ENCODE peak calls at places on chromosome 2, in ten cellular contexts. P is endothelial cell, F is WTC11, I is kidney epithelial cell, L is foreskin fibroblast, G is prostate gland, T is sigmoid colon, E is cardiac muscle cell, H is lower leg skin, C is thyroid gland. Y is an unnamed sample.

GRCh38 chr2:85248741-85249524 is 78.9 kb downstream of the TGOLN2 start:
- DNase-seq in F (no peak), T (no peak), L (peak), H (no peak), C (no peak), E (no peak), I (peak), G (peak), P (no peak), Y (no peak)

GRCh38 chr2:237882510-237883481 is 23.4 kb downstream of the RAMP1 start:
- DNase-seq in L (no peak), F (no peak), G (no peak), C (no peak), I (no peak), E (no peak), H (no peak), T (peak), P (no peak), Y (no peak)

GRCh38 chr2:3536682-3537632 is 17.6 kb upstream of the ADI1 start:
- DNase-seq in P (peak), L (peak), H (no peak), E (no peak), C (no peak), G (no peak), F (peak), T (peak), I (no peak), Y (peak)

GRCh38 chr2:203859030-203859854 is 8.3 kb upstream of the CTLA4 start:
- DNase-seq in I (no peak), E (no peak), G (no peak), C (no peak), P (no peak), T (no peak), L (no peak), H (no peak), F (no peak), Y (no peak)

GRCh38 chr2:763766-764525 is 86.7 kb upstream of the TMEM18 start:
- DNase-seq in T (no peak), P (no peak), G (no peak), H (no peak), C (peak), E (no peak), L (peak), I (no peak), F (no peak), Y (no peak)

GRCh38 chr2:766255-766654 is 89.0 kb upstream of the TMEM18 start:
- DNase-seq in C (no peak), T (no peak), L (no peak), E (no peak), F (no peak), H (no peak), P (no peak), I (no peak), G (no peak), Y (no peak)

GRCh38 chr2:34736482-34736881 is 1137.4 kb upstream of the FAM98A start:
- DNase-seq in I (no peak), C (no peak), T (no peak), F (no peak), H (no peak), G (no peak), E (peak), P (no peak), L (no peak), Y (no peak)

GRCh38 chr2:33058716-33059451 is 112.1 kb downstream of the LTBP1 start:
- DNase-seq in P (no peak), H (no peak), L (no peak), E (no peak), I (no peak), G (no peak), C (no peak), F (no peak), T (no peak), Y (no peak)

GRCh38 chr2:76679025-76679396 is 843.2 kb downstream of the LRRTM4 start:
- DNase-seq in G (no peak), F (no peak), C (no peak), P (no peak), T (no peak), E (no peak), I (no peak), L (no peak), H (no peak), Y (no peak)

GRCh38 chr2:12506846-12507245 is 209.9 kb upstream of the TRIB2 start:
- DNase-seq in P (no peak), H (no peak), F (no peak), G (no peak), L (peak), C (no peak), I (peak), T (no peak), E (no peak), Y (no peak)

GRCh38 chr2:1605102-1605501 is 139.2 kb downstream of the PXDN start:
- DNase-seq in I (no peak), E (no peak), G (no peak), C (no peak), L (no peak), T (peak), F (no peak), P (no peak), H (peak), Y (no peak)

GRCh38 chr2:127811397-127811860 is 458 bp upstream of the WDR33 start:
- DNase-seq in T (no peak), E (no peak), I (no peak), F (no peak), C (no peak), H (no peak), P (no peak), L (no peak), G (no peak), Y (no peak)

GRCh38 chr2:127811922-127812321 is 951 bp upstream of the WDR33 start:
- DNase-seq in L (no peak), C (no peak), I (no peak), P (no peak), F (no peak), E (no peak), H (no peak), T (no peak), G (no peak), Y (no peak)

GRCh38 chr2:127810156-127810636 is 775 bp downstream of the WDR33 start:
- DNase-seq in T (no peak), H (peak), P (no peak), G (peak), F (peak), C (peak), L (peak), E (peak), I (no peak), Y (peak)

GRCh38 chr2:127807678-127808353 is 3.2 kb downstream of the WDR33 start:
- DNase-seq in I (no peak), H (peak), G (no peak), F (no peak), L (no peak), T (no peak), C (no peak), E (no peak), P (no peak), Y (no peak)

DNA sequence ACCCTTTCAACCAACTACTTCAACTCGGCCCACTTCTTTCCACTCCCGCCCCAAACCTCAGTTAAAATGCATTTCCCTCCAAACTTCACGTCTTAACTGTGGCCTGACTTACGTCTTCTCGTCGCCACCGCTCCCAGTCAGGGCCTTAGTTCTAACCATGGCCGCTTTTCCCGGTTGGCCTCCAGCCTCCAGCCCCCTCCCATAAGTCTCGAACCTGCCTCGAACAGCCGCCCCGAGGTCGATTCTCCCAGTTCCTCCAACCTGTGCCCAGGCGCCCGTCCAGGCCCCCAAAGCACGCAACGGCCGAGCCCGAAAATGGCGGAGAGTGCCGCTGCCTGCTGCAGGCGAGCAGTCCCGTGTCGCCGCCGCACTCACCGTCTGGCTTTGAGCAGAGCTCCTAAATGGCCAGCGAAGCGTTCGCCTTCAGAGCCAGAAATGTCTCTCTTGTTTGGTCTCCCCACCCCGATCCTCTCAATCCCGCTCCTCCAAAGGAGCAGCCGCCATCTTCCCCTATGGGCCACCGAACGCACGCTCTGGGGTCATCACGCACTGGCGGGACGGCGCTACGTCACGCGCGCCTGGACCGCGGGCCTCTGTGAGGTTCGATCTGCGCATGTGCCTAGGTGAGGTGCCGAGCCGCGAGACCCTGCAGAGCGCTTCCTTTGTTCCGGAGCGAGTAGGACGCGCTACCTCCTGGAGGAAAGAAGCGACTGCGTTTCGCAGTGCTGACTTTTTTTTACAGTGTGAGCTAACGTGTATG is at the start of gene WDR33:
- DNase-seq in F (peak), I (peak), G (peak), H (peak), C (peak), T (peak), L (peak), P (peak), E (peak), Y (peak)
- TF ChIP-seq CTCF in F (no peak), I (peak), G (no peak), H (no peak), C (peak), T (peak), L (peak), P (no peak), E (no peak), Y (no peak)

GRCh38 chr2:62412347-62412742 is 93.7 kb downstream of the TMEM17 start:
- DNase-seq in H (no peak), T (no peak), P (no peak), G (no peak), E (no peak), L (no peak), I (no peak), C (peak), F (no peak), Y (no peak)
- TF ChIP-seq CTCF in H (no peak), T (no peak), P (no peak), G (peak), E (no peak), L (no peak), I (no peak), C (peak), F (no peak), Y (no peak)

GRCh38 chr2:16051046-16051489 is 110.7 kb downstream of the MYCN start:
- DNase-seq in P (no peak), C (no peak), T (no peak), G (no peak), E (no peak), I (no peak), F (no peak), H (peak), L (no peak), Y (no peak)
- TF ChIP-seq CTCF in P (no peak), C (no peak), T (no peak), G (no peak), E (no peak), I (no peak), F (no peak), H (no peak), L (no peak), Y (no peak)

DNA sequence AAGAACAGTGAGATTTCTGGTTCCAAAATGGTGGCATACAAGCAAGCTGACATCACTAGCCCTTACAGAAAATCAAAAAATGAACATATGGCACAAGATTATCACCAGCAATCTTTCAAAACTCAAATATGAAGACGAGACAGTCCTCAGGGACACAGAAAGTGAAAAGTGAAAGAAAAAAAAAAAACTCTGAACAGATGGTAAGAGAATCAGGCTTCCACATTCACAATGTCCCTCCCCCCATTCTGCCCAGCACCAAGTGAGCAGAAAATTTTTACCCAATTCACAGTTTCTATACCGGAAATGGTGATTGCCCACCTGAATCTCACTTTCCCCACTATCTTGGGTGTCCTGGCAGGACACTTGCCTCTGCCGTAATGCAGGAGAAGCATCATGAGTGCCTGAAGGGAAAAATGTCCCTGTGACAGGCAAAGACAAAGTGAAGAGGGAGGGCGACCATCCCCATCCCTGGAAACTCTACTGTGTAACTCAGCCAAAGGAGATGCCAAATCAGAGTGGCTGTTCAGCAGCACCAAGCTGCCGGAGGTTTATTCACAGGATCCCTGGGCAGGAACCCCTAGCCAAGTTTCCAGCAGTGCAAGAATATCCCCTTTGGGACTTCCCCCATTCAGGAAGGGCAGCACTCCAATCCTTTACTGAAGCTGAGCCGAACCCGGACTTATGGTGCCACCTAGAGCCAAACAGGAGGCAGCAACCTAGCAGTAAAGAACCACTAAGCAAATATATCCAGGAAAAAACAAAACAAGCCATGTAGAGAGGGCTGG is 312.2 kb downstream of the LRATD1 start:
- DNase-seq in T (no peak), F (peak), L (peak), H (no peak), C (no peak), P (peak), G (no peak), I (no peak), E (peak), Y (peak)
- TF ChIP-seq CTCF in T (no peak), F (peak), L (peak), H (no peak), C (no peak), P (no peak), G (no peak), I (peak), E (no peak), Y (no peak)

Y was measured in Calu3.